ENCODE peak calls at places on chromosomes 16 and 17, in six cellular contexts. P, T, F, L, Z and X are unnamed samples.

GRCh38 chr16:1674751-1675664 is 3.1 kb upstream of the JPT2 start:
- DNase-seq in F (no peak), Z (no peak), P (no peak), L (peak), T (no peak), X (no peak)

GRCh38 chr16:50295541-50296132 is 29.3 kb downstream of the ADCY7 start:
- DNase-seq in Z (no peak), F (no peak), T (no peak), P (no peak), L (no peak), X (no peak)

GRCh38 chr17:66682293-66682692 is 152.6 kb upstream of the CACNG5 start:
- DNase-seq in T (no peak), F (no peak), Z (no peak), P (no peak), L (no peak), X (no peak)

GRCh38 chr17:41452276-41452675 is 11.5 kb upstream of the KRT38 start:
- DNase-seq in P (no peak), Z (no peak), L (no peak), T (peak), F (no peak), X (no peak)

GRCh38 chr16:29029168-29029994 is 44.5 kb downstream of the LAT start:
- DNase-seq in F (no peak), T (no peak), P (peak), L (peak), Z (peak), X (peak)

GRCh38 chr16:68792465-68793324 is 50.6 kb upstream of the TANGO6 start:
- DNase-seq in T (peak), P (peak), L (peak), F (no peak), Z (peak), X (no peak)

GRCh38 chr16:57640185-57640584 is 11.8 kb downstream of the ADGRG1 start:
- DNase-seq in Z (no peak), F (no peak), T (no peak), L (no peak), P (no peak), X (no peak)

GRCh38 chr16:82675300-82675699 is 48.5 kb downstream of the CDH13 start:
- DNase-seq in T (no peak), Z (no peak), L (no peak), P (no peak), F (no peak), X (no peak)

GRCh38 chr17:43907425-43907981 is at the start of gene MPP2:
- DNase-seq in Z (peak), P (no peak), L (peak), T (peak), F (peak), X (peak)

GRCh38 chr17:50290074-50290702 is 15.9 kb downstream of the TMEM92 start:
- DNase-seq in Z (peak), F (peak), P (peak), T (peak), L (peak), X (no peak)

GRCh38 chr16:88569614-88569984 is 604 bp upstream of the ZC3H18 start:
- DNase-seq in L (peak), P (no peak), Z (no peak), F (no peak), T (no peak), X (peak)

GRCh38 chr17:50199651-50200446 is 1.6 kb downstream of the COL1A1 start:
- DNase-seq in T (peak), L (peak), P (no peak), F (peak), Z (peak), X (peak)

GRCh38 chr17:14354807-14355206 is 53.9 kb downstream of the HS3ST3B1 start:
- DNase-seq in P (no peak), L (no peak), F (no peak), T (no peak), Z (no peak), X (no peak)

GRCh38 chr17:75617218-75617617 is 16.0 kb upstream of the SMIM5 start:
- DNase-seq in F (no peak), T (no peak), Z (peak), L (no peak), P (no peak), X (no peak)

GRCh38 chr17:75622771-75623273 is 10.4 kb upstream of the SMIM5 start:
- DNase-seq in T (no peak), Z (no peak), P (no peak), L (no peak), F (no peak), X (no peak)

GRCh38 chr17:75617675-75618074 is 15.6 kb upstream of the SMIM5 start:
- DNase-seq in P (no peak), T (no peak), L (no peak), F (no peak), Z (no peak), X (no peak)

GRCh38 chr17:75622071-75622470 is 11.2 kb upstream of the SMIM5 start:
- DNase-seq in T (no peak), Z (no peak), F (no peak), L (no peak), P (no peak), X (no peak)

GRCh38 chr17:75619506-75620431 is 13.5 kb upstream of the SMIM5 start:
- DNase-seq in P (no peak), L (peak), T (no peak), Z (no peak), F (no peak), X (peak)
- TF ChIP-seq CTCF in P (peak), L (peak), T (no peak), Z (peak), F (no peak), X (peak)

GRCh38 chr17:16653367-16654041 is at the start of gene ZNF624:
- DNase-seq in Z (peak), T (peak), F (peak), P (peak), L (peak), X (peak)
- TF ChIP-seq CTCF in Z (no peak), T (no peak), F (no peak), P (no peak), L (no peak), X (no peak)

DNA sequence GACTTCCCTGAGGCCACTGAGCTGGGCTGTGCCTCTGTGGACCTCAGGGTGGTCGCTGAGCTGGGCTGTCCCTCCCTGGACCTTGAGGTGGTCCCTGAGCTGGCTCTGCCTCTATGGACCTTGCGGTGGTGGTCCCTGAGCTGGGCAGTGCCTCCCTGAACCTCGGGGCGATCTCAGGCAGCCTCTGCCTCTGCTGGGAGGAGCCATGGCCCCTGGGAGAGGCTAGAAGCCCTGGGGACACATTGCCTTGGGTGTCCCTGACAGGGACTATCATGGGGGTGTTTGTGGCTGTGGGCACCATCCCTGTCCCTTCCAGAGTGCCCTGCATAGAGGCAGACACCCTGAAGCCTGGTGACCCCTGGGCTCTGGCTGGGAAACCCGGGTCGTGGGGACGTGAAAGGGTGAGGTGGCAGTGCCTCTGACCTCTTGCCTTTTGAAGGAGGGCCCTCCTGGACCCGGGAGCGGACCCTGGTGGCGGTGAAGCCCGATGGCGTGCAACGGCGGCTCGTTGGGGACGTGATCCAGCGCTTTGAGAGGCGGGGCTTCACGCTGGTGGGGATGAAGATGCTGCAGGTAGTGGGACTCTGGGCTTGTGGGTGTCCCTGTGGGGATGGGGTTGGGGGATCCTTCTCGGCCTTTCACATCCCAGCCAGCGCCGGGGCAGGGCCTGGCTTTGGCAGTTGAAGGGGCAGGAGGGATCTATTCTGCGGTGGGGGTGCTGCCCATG is 1.7 kb downstream of the NME4 start:
- DNase-seq in P (no peak), F (no peak), L (no peak), T (no peak), Z (no peak), X (no peak)
- TF ChIP-seq CTCF in P (no peak), F (no peak), L (no peak), T (no peak), Z (no peak), X (peak)

DNA sequence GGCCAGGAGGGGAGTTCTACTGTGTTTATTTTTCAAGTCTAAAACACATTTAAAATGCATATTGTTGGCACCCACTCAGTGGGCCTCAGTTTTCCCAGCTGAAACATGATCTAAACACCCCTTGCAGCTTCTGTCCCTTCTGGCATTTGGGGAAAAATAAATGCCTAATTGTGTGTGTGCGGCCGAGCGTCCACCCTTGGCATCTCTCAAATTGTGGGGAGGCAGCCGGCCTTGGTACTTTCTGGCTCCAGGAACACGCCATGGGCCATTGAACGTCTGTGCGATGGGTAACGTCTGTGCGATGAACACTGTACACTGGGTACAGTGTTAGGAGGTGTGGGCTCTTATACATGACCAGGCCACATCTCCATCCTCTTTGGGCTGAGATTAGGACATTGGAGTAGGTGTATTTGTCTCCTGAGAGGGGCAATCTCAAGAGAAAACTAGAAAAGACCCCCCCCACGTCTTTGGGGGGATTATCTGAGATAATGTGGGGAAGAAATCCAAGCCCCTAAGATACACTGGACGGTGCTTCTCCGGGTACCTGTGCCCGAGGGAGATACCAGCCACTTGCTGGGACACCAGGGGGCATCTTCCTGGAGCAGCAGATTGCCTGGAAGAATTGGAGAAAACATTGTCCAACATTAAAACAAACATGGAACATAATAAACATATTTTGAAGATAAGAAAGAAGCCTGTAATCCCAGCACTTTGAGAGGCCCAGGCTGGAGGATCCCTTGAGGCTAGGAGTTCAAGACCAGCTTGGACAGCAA is 54.9 kb downstream of the RAB11FIP4 start:
- DNase-seq in T (peak), F (no peak), Z (no peak), L (no peak), P (no peak), X (no peak)
- TF ChIP-seq CTCF in T (no peak), F (no peak), Z (no peak), L (peak), P (peak), X (no peak)

GRCh38 chr17:57085448-57086068 is 512 bp downstream of the AKAP1 start:
- DNase-seq in L (peak), P (no peak), F (no peak), Z (peak), T (peak), X (peak)
- TF ChIP-seq CTCF in L (no peak), P (peak), F (no peak), Z (no peak), T (no peak), X (no peak)

DNA sequence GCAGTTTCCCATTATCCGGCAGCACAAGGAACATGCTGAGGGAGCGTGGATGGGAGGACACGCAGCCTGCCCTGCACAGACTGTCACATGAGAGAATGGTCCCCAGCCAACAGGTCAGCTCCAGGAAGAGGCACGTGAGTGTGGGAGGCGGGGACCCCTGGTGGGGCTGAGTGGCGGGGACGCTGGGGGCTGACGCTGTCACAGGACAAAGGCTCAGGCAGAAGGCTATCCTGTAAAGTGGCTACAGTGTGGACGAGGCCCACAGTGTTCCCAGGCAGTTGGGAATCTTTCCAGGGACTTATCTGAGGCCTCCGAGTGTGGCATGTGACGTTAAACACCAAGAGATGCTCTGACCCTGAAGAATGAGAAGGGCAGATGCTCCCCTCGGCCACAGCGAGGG is 30.4 kb downstream of the MBTPS1 start:
- DNase-seq in T (no peak), P (no peak), Z (no peak), L (no peak), F (no peak), X (no peak)
- TF ChIP-seq CTCF in T (no peak), P (no peak), Z (no peak), L (no peak), F (no peak), X (no peak)

GRCh38 chr17:45317113-45317820 is 447 bp upstream of the MAP3K14 start:
- DNase-seq in P (peak), Z (peak), F (peak), T (peak), L (peak), X (peak)
- TF ChIP-seq CTCF in P (no peak), Z (no peak), F (peak), T (no peak), L (no peak), X (no peak)